ENCODE peak calls at places on chromosomes 4 and X, in four cellular contexts. One of them, this sample, is unnamed.

GRCh38 chr4:76781698-76782595 is 116.0 kb downstream of the SOWAHB start:
- DNase-seq in cardiac fibroblast: peak; percentile 99
- DNase-seq in AG09309: peak; percentile 96
- DNase-seq in suprapubic skin: no peak
- DNase-seq in this sample: peak; percentile 94

GRCh38 chrX:151754042-151754419 is 19.5 kb downstream of the CNGA2 start:
- DNase-seq in cardiac fibroblast: peak; percentile 64
- DNase-seq in suprapubic skin: no peak
- DNase-seq in AG09309: peak; percentile 55
- DNase-seq in this sample: peak; percentile 43

GRCh38 chr4:139593091-139593564 is 37.1 kb upstream of the SETD7 start:
- DNase-seq in cardiac fibroblast: peak; percentile 81
- DNase-seq in AG09309: no peak
- DNase-seq in suprapubic skin: no peak
- DNase-seq in this sample: no peak

GRCh38 chrX:32852203-32852602 is 359.1 kb downstream of the DMD start:
- DNase-seq in cardiac fibroblast: no peak
- DNase-seq in AG09309: no peak
- DNase-seq in suprapubic skin: no peak
- DNase-seq in this sample: no peak

GRCh38 chr4:1684756-1685603 is 867 bp upstream of the FAM53A start:
- DNase-seq in cardiac fibroblast: no peak
- DNase-seq in AG09309: no peak
- DNase-seq in suprapubic skin: no peak
- DNase-seq in this sample: no peak

GRCh38 chr4:17448689-17449088 is 63.2 kb downstream of the QDPR start:
- DNase-seq in suprapubic skin: no peak
- DNase-seq in cardiac fibroblast: peak; percentile 85
- DNase-seq in AG09309: no peak
- DNase-seq in this sample: peak; percentile 65

GRCh38 chr4:72318771-72319170 is 250.2 kb downstream of the ADAMTS3 start:
- DNase-seq in AG09309: no peak
- DNase-seq in cardiac fibroblast: no peak
- DNase-seq in suprapubic skin: no peak
- DNase-seq in this sample: no peak

GRCh38 chrX:50920132-50920531 is 9.6 kb downstream of the BMP15 start:
- DNase-seq in cardiac fibroblast: peak; percentile 32
- DNase-seq in suprapubic skin: no peak
- DNase-seq in AG09309: no peak
- DNase-seq in this sample: no peak

GRCh38 chr4:63492515-63492914 is 916.7 kb downstream of the TECRL start:
- DNase-seq in cardiac fibroblast: no peak
- DNase-seq in AG09309: no peak
- DNase-seq in suprapubic skin: no peak
- DNase-seq in this sample: no peak

GRCh38 chr4:4327652-4328121 is 37.6 kb downstream of the ZBTB49 start:
- DNase-seq in suprapubic skin: peak; percentile 75
- DNase-seq in AG09309: no peak
- DNase-seq in cardiac fibroblast: peak; percentile 54
- DNase-seq in this sample: no peak

GRCh38 chrX:9786839-9787635 is 808 bp downstream of the SHROOM2 start:
- DNase-seq in suprapubic skin: no peak
- DNase-seq in cardiac fibroblast: peak; percentile 10
- DNase-seq in AG09309: no peak
- DNase-seq in this sample: no peak

GRCh38 chrX:19670321-19670750 is 155.0 kb upstream of the MAP3K15 start:
- DNase-seq in AG09309: no peak
- DNase-seq in suprapubic skin: peak; percentile 72
- DNase-seq in cardiac fibroblast: peak; percentile 64
- DNase-seq in this sample: no peak

GRCh38 chr4:114180481-114180880 is 201.0 kb upstream of the ARSJ start:
- DNase-seq in suprapubic skin: no peak
- DNase-seq in AG09309: peak; percentile 41
- DNase-seq in cardiac fibroblast: peak; percentile 68
- DNase-seq in this sample: peak; percentile 74

GRCh38 chrX:24231780-24232179 is 82.1 kb downstream of the SUPT20HL2 start:
- DNase-seq in cardiac fibroblast: no peak
- DNase-seq in suprapubic skin: no peak
- DNase-seq in AG09309: no peak
- DNase-seq in this sample: no peak
- H3K4me3 ChIP-seq in cardiac fibroblast: no peak overlapping the region
- H3K4me3 ChIP-seq in suprapubic skin: no peak overlapping the region
- H3K4me3 ChIP-seq in AG09309: no peak overlapping the region
- H3K4me3 ChIP-seq in this sample: no peak overlapping the region

GRCh38 chr4:56049428-56050212 is 100.9 kb downstream of the CEP135 start:
- DNase-seq in suprapubic skin: no peak
- DNase-seq in AG09309: no peak
- DNase-seq in cardiac fibroblast: peak; percentile 16
- DNase-seq in this sample: no peak

GRCh38 chr4:56051049-56051709 is 102.4 kb downstream of the CEP135 start:
- DNase-seq in AG09309: no peak
- DNase-seq in cardiac fibroblast: no peak
- DNase-seq in suprapubic skin: no peak
- DNase-seq in this sample: no peak

GRCh38 chr4:56051710-56052075 is 102.9 kb downstream of the CEP135 start:
- DNase-seq in suprapubic skin: no peak
- DNase-seq in AG09309: no peak
- DNase-seq in cardiac fibroblast: no peak
- DNase-seq in this sample: no peak

GRCh38 chr4:56048621-56049427 is 100.1 kb downstream of the CEP135 start:
- DNase-seq in suprapubic skin: no peak
- DNase-seq in AG09309: peak; percentile 1
- DNase-seq in cardiac fibroblast: peak; percentile 46
- DNase-seq in this sample: peak; percentile 18

DNA sequence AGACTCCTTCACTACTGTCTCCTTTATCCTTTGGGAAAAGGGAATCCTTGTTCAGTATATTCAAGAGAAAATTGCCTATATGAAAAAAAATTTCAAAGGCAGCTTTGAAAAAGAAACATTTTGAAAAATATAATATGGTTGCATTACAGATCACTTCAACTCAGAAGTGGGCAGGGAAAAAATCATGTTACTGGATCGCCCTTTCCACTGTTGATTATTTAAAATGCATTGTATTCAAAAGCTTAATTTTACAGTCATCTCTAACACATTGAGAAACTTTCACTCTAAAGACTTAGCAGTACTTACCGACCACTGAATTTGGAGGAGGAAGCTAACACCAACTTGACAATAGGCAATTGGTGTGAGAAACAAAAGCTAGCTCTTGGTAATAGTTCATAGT is 101.8 kb downstream of the CEP135 start:
- DNase-seq in cardiac fibroblast: no peak
- DNase-seq in suprapubic skin: no peak
- DNase-seq in AG09309: no peak
- DNase-seq in this sample: no peak
- H3K4me3 ChIP-seq in cardiac fibroblast: no peak overlapping the region
- H3K4me3 ChIP-seq in suprapubic skin: no peak overlapping the region
- H3K4me3 ChIP-seq in AG09309: no peak overlapping the region
- H3K4me3 ChIP-seq in this sample: no peak overlapping the region

GRCh38 chr4:143352720-143353119 is 16.0 kb downstream of the GAB1 start:
- DNase-seq in cardiac fibroblast: peak; percentile 34
- DNase-seq in suprapubic skin: no peak
- DNase-seq in AG09309: no peak
- DNase-seq in this sample: no peak

GRCh38 chr4:143353797-143354196 is 17.1 kb downstream of the GAB1 start:
- DNase-seq in cardiac fibroblast: no peak
- DNase-seq in suprapubic skin: no peak
- DNase-seq in AG09309: no peak
- DNase-seq in this sample: no peak

GRCh38 chr4:143355540-143356217 is 19.0 kb downstream of the GAB1 start:
- DNase-seq in AG09309: no peak
- DNase-seq in cardiac fibroblast: peak; percentile 45
- DNase-seq in suprapubic skin: no peak
- DNase-seq in this sample: no peak

GRCh38 chr4:143356493-143356892 is 19.8 kb downstream of the GAB1 start:
- DNase-seq in AG09309: no peak
- DNase-seq in cardiac fibroblast: no peak
- DNase-seq in suprapubic skin: no peak
- DNase-seq in this sample: no peak

DNA sequence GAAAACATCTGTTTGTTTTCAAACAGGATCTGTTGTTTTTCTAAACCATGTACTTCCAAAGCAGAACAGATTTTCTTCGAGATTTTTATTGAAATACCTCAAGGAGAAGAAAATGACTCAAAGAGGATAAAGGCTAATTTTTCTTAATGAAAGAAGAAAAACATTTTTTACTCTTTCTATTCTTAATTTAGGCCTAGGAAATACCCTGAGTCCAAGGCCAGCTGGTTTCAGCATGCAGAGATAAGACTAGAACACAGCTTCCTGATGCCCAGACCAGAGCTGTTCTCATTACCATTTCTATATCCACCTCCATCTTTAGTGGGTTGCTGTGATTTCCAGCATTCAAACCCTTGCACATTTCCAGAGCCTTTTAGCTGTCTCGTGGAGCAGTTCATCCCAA is 18.3 kb downstream of the GAB1 start:
- DNase-seq in AG09309: no peak
- DNase-seq in cardiac fibroblast: no peak
- DNase-seq in suprapubic skin: no peak
- DNase-seq in this sample: no peak
- H3K4me3 ChIP-seq in AG09309: no peak overlapping the region
- H3K4me3 ChIP-seq in cardiac fibroblast: no peak overlapping the region
- H3K4me3 ChIP-seq in suprapubic skin: no peak overlapping the region
- H3K4me3 ChIP-seq in this sample: no peak overlapping the region

GRCh38 chr4:75729836-75730235 is 5.5 kb downstream of the USO1 start:
- DNase-seq in AG09309: no peak
- DNase-seq in cardiac fibroblast: peak; percentile 35
- DNase-seq in suprapubic skin: no peak
- DNase-seq in this sample: no peak

GRCh38 chr4:75724066-75724866 is at the start of gene USO1:
- DNase-seq in cardiac fibroblast: peak; percentile 99
- DNase-seq in suprapubic skin: peak; percentile 99
- DNase-seq in AG09309: peak; percentile 95
- DNase-seq in this sample: peak; percentile 98

GRCh38 chr4:75724867-75725724 is 719 bp downstream of the USO1 start:
- DNase-seq in cardiac fibroblast: peak; percentile 77
- DNase-seq in suprapubic skin: peak; percentile 84
- DNase-seq in AG09309: no peak
- DNase-seq in this sample: peak; percentile 66

GRCh38 chr4:75726577-75726976 is 2.2 kb downstream of the USO1 start:
- DNase-seq in cardiac fibroblast: peak; percentile 26
- DNase-seq in AG09309: no peak
- DNase-seq in suprapubic skin: no peak
- DNase-seq in this sample: no peak

DNA sequence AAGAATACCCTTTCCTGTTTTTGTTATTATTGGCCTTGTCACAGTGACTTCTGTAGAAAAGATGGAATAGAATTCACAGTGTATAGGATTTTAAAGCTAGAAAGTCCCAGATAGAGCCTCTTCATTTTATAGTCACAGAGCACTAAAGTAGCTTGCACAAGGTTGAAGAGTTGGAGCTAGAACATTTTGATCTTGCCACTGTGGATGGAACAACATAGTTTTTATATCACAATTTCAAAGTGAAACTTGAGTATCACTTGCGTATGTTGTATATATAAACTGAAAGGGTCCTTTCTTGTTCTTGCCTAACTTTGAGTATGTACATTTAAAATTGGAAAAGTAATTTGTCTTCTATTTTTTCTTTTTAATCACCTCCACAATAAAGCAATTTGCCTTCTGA is 2.7 kb downstream of the USO1 start:
- DNase-seq in cardiac fibroblast: no peak
- DNase-seq in AG09309: no peak
- DNase-seq in suprapubic skin: no peak
- DNase-seq in this sample: no peak
- H3K4me3 ChIP-seq in cardiac fibroblast: peak overlapping the region; percentile 78
- H3K4me3 ChIP-seq in AG09309: peak overlapping the region; percentile 1
- H3K4me3 ChIP-seq in suprapubic skin: no peak overlapping the region
- H3K4me3 ChIP-seq in this sample: peak overlapping the region; percentile 84

DNA sequence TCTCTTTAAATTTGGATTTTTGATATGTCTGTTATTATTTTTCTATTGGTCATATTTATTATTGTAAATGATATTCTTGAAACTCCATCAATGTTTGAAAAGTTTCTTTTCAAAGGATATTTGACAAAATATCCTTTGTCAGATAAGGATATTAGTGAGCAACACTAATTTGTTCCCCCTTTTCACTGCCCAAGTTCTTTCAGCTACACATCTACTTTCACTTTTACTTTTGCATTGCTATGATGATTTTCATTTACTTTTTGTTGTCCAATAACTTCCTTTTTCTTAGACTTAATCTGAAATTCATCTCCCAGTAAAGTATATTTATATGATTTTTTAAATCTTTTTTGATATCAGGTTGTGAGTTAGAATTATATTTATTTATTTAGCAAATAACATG is 542.3 kb upstream of the ADGRL3 start:
- DNase-seq in suprapubic skin: no peak
- DNase-seq in AG09309: no peak
- DNase-seq in cardiac fibroblast: peak; percentile 24
- DNase-seq in this sample: no peak
- H3K4me3 ChIP-seq in suprapubic skin: no peak overlapping the region
- H3K4me3 ChIP-seq in AG09309: no peak overlapping the region
- H3K4me3 ChIP-seq in cardiac fibroblast: no peak overlapping the region
- H3K4me3 ChIP-seq in this sample: no peak overlapping the region

DNA sequence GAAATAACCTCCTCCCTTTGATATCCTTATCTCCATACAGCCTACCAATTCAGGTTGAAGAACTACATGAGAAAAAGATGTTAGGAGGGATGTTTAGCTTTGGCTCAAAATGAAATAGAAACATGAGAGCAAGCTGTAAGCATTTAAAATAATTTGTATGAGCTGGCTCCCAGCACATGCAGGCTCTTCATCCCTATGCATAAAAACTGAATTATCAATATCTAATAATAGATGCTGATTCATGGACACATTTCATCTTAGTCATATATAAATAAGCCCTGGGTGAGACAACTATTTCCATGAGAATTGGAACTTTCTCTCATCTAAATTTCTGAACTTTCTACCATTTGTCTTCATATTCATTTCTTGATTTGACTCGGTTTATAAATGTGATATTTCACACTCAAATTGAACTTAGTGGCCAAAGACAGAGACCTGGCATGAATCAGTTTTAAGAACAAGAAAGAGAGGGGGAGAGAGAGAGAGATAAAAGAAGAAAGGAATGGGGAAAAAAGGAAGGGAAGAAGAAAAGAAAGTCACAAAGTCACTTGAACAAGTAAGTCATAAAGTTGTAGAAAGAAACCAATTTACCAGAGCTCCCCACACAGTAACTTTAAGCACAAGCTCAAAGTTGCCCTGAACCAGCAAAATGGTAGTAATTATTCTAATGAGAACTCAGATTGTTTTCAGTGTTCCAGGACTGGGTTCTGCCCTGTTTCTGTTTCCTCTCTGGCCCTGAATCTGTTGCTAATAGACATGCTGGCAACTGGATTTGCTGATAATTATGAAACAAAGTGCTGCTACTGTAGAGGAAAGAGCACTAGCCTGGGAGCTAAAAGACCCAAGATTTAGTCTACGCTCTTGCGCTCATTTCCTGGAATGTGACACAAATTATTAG is 48.8 kb upstream of the GPR174 start:
- DNase-seq in AG09309: no peak
- DNase-seq in suprapubic skin: no peak
- DNase-seq in cardiac fibroblast: no peak
- DNase-seq in this sample: no peak
- H3K4me3 ChIP-seq in AG09309: no peak overlapping the region
- H3K4me3 ChIP-seq in suprapubic skin: no peak overlapping the region
- H3K4me3 ChIP-seq in cardiac fibroblast: no peak overlapping the region
- H3K4me3 ChIP-seq in this sample: no peak overlapping the region

GRCh38 chrX:124005220-124005619 is 43.7 kb downstream of the STAG2 start:
- DNase-seq in cardiac fibroblast: no peak
- DNase-seq in suprapubic skin: no peak
- DNase-seq in AG09309: no peak
- DNase-seq in this sample: no peak
- H3K4me3 ChIP-seq in cardiac fibroblast: no peak overlapping the region
- H3K4me3 ChIP-seq in suprapubic skin: no peak overlapping the region
- H3K4me3 ChIP-seq in AG09309: no peak overlapping the region
- H3K4me3 ChIP-seq in this sample: no peak overlapping the region